ENCODE peak calls at places on chromosomes 2 and 18, in seven cellular contexts. One of them, this sample, is unnamed.

GRCh38 chr2:16813593-16813992 is 148.0 kb upstream of the CYRIA start:
- DNase-seq in H1: no peak
- DNase-seq in neural crest cell: no peak
- DNase-seq in A549: no peak
- DNase-seq in Peyer's patch: no peak
- DNase-seq in bronchial epithelial cell: no peak
- DNase-seq in fibroblast of pulmonary artery: no peak
- DNase-seq in this sample: no peak

GRCh38 chr18:28164772-28165483 is 12.0 kb downstream of the CDH2 start:
- DNase-seq in H1: no peak
- DNase-seq in neural crest cell: no peak
- DNase-seq in A549: no peak
- DNase-seq in Peyer's patch: no peak
- DNase-seq in bronchial epithelial cell: no peak
- DNase-seq in fibroblast of pulmonary artery: no peak
- DNase-seq in this sample: no peak

GRCh38 chr2:134089454-134089853 is 164.4 kb upstream of the MGAT5 start:
- DNase-seq in H1: no peak
- DNase-seq in neural crest cell: no peak
- DNase-seq in A549: no peak
- DNase-seq in Peyer's patch: no peak
- DNase-seq in bronchial epithelial cell: no peak
- DNase-seq in fibroblast of pulmonary artery: no peak
- DNase-seq in this sample: no peak

GRCh38 chr18:76859474-76860339 is 37.4 kb downstream of the ZNF236 start:
- DNase-seq in H1: no peak
- DNase-seq in neural crest cell: no peak
- DNase-seq in A549: no peak
- DNase-seq in Peyer's patch: no peak
- DNase-seq in bronchial epithelial cell: no peak
- DNase-seq in fibroblast of pulmonary artery: no peak
- DNase-seq in this sample: no peak

GRCh38 chr2:221124542-221125235 is 447.4 kb downstream of the EPHA4 start:
- DNase-seq in H1: no peak
- DNase-seq in neural crest cell: no peak
- DNase-seq in A549: no peak
- DNase-seq in Peyer's patch: no peak
- DNase-seq in bronchial epithelial cell: peak; percentile 74
- DNase-seq in fibroblast of pulmonary artery: no peak
- DNase-seq in this sample: peak; percentile 95

GRCh38 chr18:22551536-22552151 is 133.9 kb upstream of the CTAGE1 start:
- DNase-seq in H1: no peak
- DNase-seq in neural crest cell: no peak
- DNase-seq in A549: peak; percentile 37
- DNase-seq in Peyer's patch: no peak
- DNase-seq in bronchial epithelial cell: peak; percentile 99
- DNase-seq in fibroblast of pulmonary artery: peak; percentile 86
- DNase-seq in this sample: peak; percentile 90

GRCh38 chr18:58407263-58407648 is 221.6 kb downstream of the ALPK2 start:
- DNase-seq in H1: no peak
- DNase-seq in neural crest cell: no peak
- DNase-seq in A549: peak; percentile 59
- DNase-seq in Peyer's patch: no peak
- DNase-seq in bronchial epithelial cell: peak; percentile 7
- DNase-seq in fibroblast of pulmonary artery: no peak
- DNase-seq in this sample: no peak

GRCh38 chr2:40130251-40130994 is 321.5 kb downstream of the SLC8A1 start:
- DNase-seq in H1: no peak
- DNase-seq in neural crest cell: no peak
- DNase-seq in A549: no peak
- DNase-seq in Peyer's patch: no peak
- DNase-seq in bronchial epithelial cell: no peak
- DNase-seq in fibroblast of pulmonary artery: peak; percentile 61
- DNase-seq in this sample: no peak

GRCh38 chr2:96663829-96664228 is 21.3 kb downstream of the FER1L5 start:
- DNase-seq in H1: no peak
- DNase-seq in neural crest cell: no peak
- DNase-seq in A549: no peak
- DNase-seq in Peyer's patch: no peak
- DNase-seq in bronchial epithelial cell: no peak
- DNase-seq in fibroblast of pulmonary artery: no peak
- DNase-seq in this sample: no peak

GRCh38 chr2:174688079-174688478 is 76.2 kb downstream of the CHRNA1 start:
- DNase-seq in H1: no peak
- DNase-seq in neural crest cell: no peak
- DNase-seq in A549: peak; percentile 34
- DNase-seq in Peyer's patch: no peak
- DNase-seq in bronchial epithelial cell: peak; percentile 47
- DNase-seq in fibroblast of pulmonary artery: peak; percentile 71
- DNase-seq in this sample: peak; percentile 51

DNA sequence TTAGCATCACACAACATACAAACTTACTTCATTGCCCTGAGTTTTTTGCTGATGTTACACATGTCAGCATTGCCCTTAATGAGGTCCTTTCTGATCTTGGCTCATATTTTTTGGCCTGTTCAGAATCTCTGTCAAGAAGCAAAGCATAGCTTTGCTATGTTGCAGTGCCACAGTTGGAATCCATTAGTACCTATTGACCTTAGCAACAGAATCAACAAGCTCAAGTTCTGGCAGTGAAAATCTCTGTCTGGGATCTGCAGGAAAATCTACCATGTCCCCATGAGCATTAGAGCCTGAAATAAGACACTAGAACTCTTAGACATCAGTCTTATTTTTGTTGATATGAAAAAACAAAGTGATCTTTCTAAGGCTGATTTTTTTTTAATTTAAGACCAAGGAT is 105.6 kb upstream of the FHL2 start:
- DNase-seq in H1: no peak
- DNase-seq in neural crest cell: no peak
- DNase-seq in A549: no peak
- DNase-seq in Peyer's patch: no peak
- DNase-seq in bronchial epithelial cell: no peak
- DNase-seq in fibroblast of pulmonary artery: no peak
- DNase-seq in this sample: no peak
- TF ChIP-seq CTCF in H1: no peak
- TF ChIP-seq CTCF in neural crest cell: no peak
- TF ChIP-seq CTCF in A549: no peak
- TF ChIP-seq CTCF in Peyer's patch: no peak
- TF ChIP-seq CTCF in bronchial epithelial cell: no peak
- TF ChIP-seq CTCF in fibroblast of pulmonary artery: no peak
- TF ChIP-seq CTCF in this sample: no peak

GRCh38 chr2:168119519-168120141 is 127.8 kb downstream of the STK39 start:
- DNase-seq in H1: no peak
- DNase-seq in neural crest cell: peak; percentile 44
- DNase-seq in A549: peak; percentile 65
- DNase-seq in Peyer's patch: no peak
- DNase-seq in bronchial epithelial cell: peak; percentile 73
- DNase-seq in fibroblast of pulmonary artery: peak; percentile 84
- DNase-seq in this sample: peak; percentile 65

GRCh38 chr2:168114021-168114420 is 133.4 kb downstream of the STK39 start:
- DNase-seq in H1: no peak
- DNase-seq in neural crest cell: no peak
- DNase-seq in A549: no peak
- DNase-seq in Peyer's patch: no peak
- DNase-seq in bronchial epithelial cell: no peak
- DNase-seq in fibroblast of pulmonary artery: peak; percentile 81
- DNase-seq in this sample: no peak

GRCh38 chr2:168118733-168119518 is 128.5 kb downstream of the STK39 start:
- DNase-seq in H1: no peak
- DNase-seq in neural crest cell: peak; percentile 46
- DNase-seq in A549: peak; percentile 64
- DNase-seq in Peyer's patch: no peak
- DNase-seq in bronchial epithelial cell: peak; percentile 59
- DNase-seq in fibroblast of pulmonary artery: peak; percentile 87
- DNase-seq in this sample: peak; percentile 74

GRCh38 chr2:168114619-168115018 is 132.8 kb downstream of the STK39 start:
- DNase-seq in H1: no peak
- DNase-seq in neural crest cell: no peak
- DNase-seq in A549: no peak
- DNase-seq in Peyer's patch: no peak
- DNase-seq in bronchial epithelial cell: no peak
- DNase-seq in fibroblast of pulmonary artery: no peak
- DNase-seq in this sample: no peak

DNA sequence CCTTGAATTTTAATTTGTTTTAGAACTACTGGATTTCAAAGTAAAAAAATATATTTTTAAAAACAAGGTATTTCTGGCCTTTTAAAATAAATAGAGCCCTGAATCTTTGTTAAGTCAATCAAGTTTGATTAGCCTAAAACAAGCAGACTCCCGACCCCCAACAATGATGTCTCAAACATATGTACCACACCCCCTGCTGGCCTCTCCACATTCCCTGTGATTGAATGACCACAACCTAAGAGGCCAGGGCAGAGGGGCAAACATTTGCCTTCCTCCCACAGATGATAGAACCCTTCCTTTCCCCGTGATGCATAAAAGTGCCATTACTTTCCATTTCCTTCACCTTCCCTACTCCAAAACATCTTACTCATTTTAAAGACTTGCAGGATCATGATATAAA is 130.9 kb downstream of the STK39 start:
- DNase-seq in H1: no peak
- DNase-seq in neural crest cell: no peak
- DNase-seq in A549: no peak
- DNase-seq in Peyer's patch: no peak
- DNase-seq in bronchial epithelial cell: no peak
- DNase-seq in fibroblast of pulmonary artery: peak; percentile 29
- DNase-seq in this sample: peak; percentile 9
- TF ChIP-seq CTCF in H1: no peak
- TF ChIP-seq CTCF in neural crest cell: peak; percentile 42
- TF ChIP-seq CTCF in A549: no peak
- TF ChIP-seq CTCF in Peyer's patch: no peak
- TF ChIP-seq CTCF in bronchial epithelial cell: no peak
- TF ChIP-seq CTCF in fibroblast of pulmonary artery: peak; percentile 32
- TF ChIP-seq CTCF in this sample: no peak

GRCh38 chr18:72086421-72086820 is 457.7 kb downstream of the CBLN2 start:
- DNase-seq in H1: no peak
- DNase-seq in neural crest cell: no peak
- DNase-seq in A549: peak; percentile 32
- DNase-seq in Peyer's patch: no peak
- DNase-seq in bronchial epithelial cell: peak; percentile 8
- DNase-seq in fibroblast of pulmonary artery: peak; percentile 47
- DNase-seq in this sample: peak; percentile 52
- TF ChIP-seq CTCF in H1: no peak
- TF ChIP-seq CTCF in neural crest cell: peak; percentile 71
- TF ChIP-seq CTCF in A549: peak; percentile 22
- TF ChIP-seq CTCF in Peyer's patch: no peak
- TF ChIP-seq CTCF in bronchial epithelial cell: peak; percentile 10
- TF ChIP-seq CTCF in fibroblast of pulmonary artery: peak; percentile 48
- TF ChIP-seq CTCF in this sample: peak; percentile 34

DNA sequence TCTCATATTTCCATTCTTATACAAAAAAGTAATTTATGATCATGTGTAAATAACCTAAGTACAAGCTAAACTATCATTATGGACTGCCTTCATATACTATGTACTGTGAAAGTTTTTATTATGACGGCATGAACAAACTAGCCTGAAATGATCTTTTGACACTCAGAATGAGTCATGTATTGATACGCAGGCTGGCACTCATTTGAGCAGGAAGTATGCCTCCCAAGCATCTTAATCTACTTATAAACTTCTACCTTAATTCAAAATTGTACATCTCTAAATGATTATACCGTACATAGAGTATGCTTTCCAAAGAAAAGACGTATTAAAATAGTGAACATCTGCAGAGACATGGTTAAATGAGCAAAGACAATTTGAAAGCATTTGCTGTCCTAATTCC is 207.1 kb upstream of the SPOPL start:
- DNase-seq in H1: no peak
- DNase-seq in neural crest cell: no peak
- DNase-seq in A549: no peak
- DNase-seq in Peyer's patch: no peak
- DNase-seq in bronchial epithelial cell: peak; percentile 87
- DNase-seq in fibroblast of pulmonary artery: no peak
- DNase-seq in this sample: peak; percentile 40
- TF ChIP-seq CTCF in H1: no peak
- TF ChIP-seq CTCF in neural crest cell: no peak
- TF ChIP-seq CTCF in A549: no peak
- TF ChIP-seq CTCF in Peyer's patch: no peak
- TF ChIP-seq CTCF in bronchial epithelial cell: no peak
- TF ChIP-seq CTCF in fibroblast of pulmonary artery: no peak
- TF ChIP-seq CTCF in this sample: no peak